ENCODE peak calls at places on chromosomes 11 and 22, in five cellular contexts. U, C, Q, O and N are unnamed samples.

GRCh38 chr22:22941831-22942510 is 54.4 kb downstream of the IGLL5 start:
- DNase-seq in U (no peak), C (peak), Q (no peak), O (no peak), N (no peak)

GRCh38 chr11:119352857-119353260 is 6.4 kb upstream of the MFRP start:
- DNase-seq in U (peak), C (peak), Q (peak), O (peak), N (no peak)

GRCh38 chr22:16965560-16965959 is 42.5 kb downstream of the GAB4 start:
- DNase-seq in U (no peak), C (no peak), Q (no peak), O (peak), N (no peak)

GRCh38 chr11:69000831-69001245 is 12.2 kb downstream of the MRGPRF start:
- DNase-seq in U (no peak), C (no peak), Q (peak), O (peak), N (peak)

GRCh38 chr11:70398834-70399680 is 728 bp downstream of the CTTN start:
- DNase-seq in U (no peak), C (peak), Q (peak), O (no peak), N (no peak)

GRCh38 chr11:326842-327580 is 6.4 kb upstream of the IFITM3 start:
- DNase-seq in U (no peak), C (peak), Q (peak), O (peak), N (no peak)

GRCh38 chr22:29213481-29213880 is 7.8 kb downstream of the EMID1 start:
- DNase-seq in U (no peak), C (no peak), Q (no peak), O (no peak), N (no peak)

GRCh38 chr11:1763336-1763795 is 361 bp downstream of the CTSD start:
- DNase-seq in U (no peak), C (no peak), Q (peak), O (peak), N (no peak)

GRCh38 chr11:14065153-14065552 is 102.6 kb downstream of the SPON1 start:
- DNase-seq in U (no peak), C (no peak), Q (no peak), O (no peak), N (no peak)

GRCh38 chr11:102309621-102310541 is 7.4 kb upstream of the BIRC3 start:
- DNase-seq in U (no peak), C (no peak), Q (no peak), O (no peak), N (no peak)

GRCh38 chr22:31102441-31103081 is 4.8 kb downstream of the SELENOM start:
- DNase-seq in U (peak), C (peak), Q (peak), O (peak), N (peak)

GRCh38 chr11:27497284-27497866 is 9.2 kb downstream of the LIN7C start:
- DNase-seq in U (no peak), C (no peak), Q (no peak), O (no peak), N (peak)

GRCh38 chr11:16000065-16000464 is 356.3 kb downstream of the SOX6 start:
- DNase-seq in U (no peak), C (no peak), Q (no peak), O (no peak), N (peak)

GRCh38 chr22:29520851-29521250 is 32.7 kb downstream of the THOC5 start:
- DNase-seq in U (no peak), C (no peak), Q (peak), O (no peak), N (peak)

GRCh38 chr11:94781822-94782221 is 13.7 kb downstream of the AMOTL1 start:
- DNase-seq in U (no peak), C (no peak), Q (no peak), O (no peak), N (peak)

GRCh38 chr11:77064648-77065217 is 2.0 kb upstream of the CAPN5 start:
- DNase-seq in U (no peak), C (no peak), Q (peak), O (peak), N (no peak)

GRCh38 chr11:103601230-103601846 is 435.1 kb upstream of the DDI1 start:
- DNase-seq in U (peak), C (peak), Q (peak), O (no peak), N (peak)

GRCh38 chr11:1780700-1781592 is 17.2 kb upstream of the CTSD start:
- DNase-seq in U (no peak), C (no peak), Q (no peak), O (peak), N (no peak)

GRCh38 chr11:2150206-2150847 is 10.7 kb downstream of the INS start:
- DNase-seq in U (no peak), C (no peak), Q (no peak), O (no peak), N (peak)

GRCh38 chr22:24925586-24926427 is 20.7 kb downstream of the LHFPL7 start:
- DNase-seq in U (no peak), C (no peak), Q (no peak), O (no peak), N (no peak)

GRCh38 chr11:32827276-32827675 is 2.5 kb upstream of the PRRG4 start:
- DNase-seq in U (no peak), C (no peak), Q (no peak), O (no peak), N (no peak)

GRCh38 chr11:128447233-128447632 is 140.1 kb downstream of the ETS1 start:
- DNase-seq in U (no peak), C (no peak), Q (no peak), O (no peak), N (no peak)

GRCh38 chr11:125807909-125808308 is 20.0 kb downstream of the PATE3 start:
- DNase-seq in U (no peak), C (no peak), Q (no peak), O (no peak), N (no peak)

GRCh38 chr11:65780770-65781151 is at the start of gene AP5B1:
- DNase-seq in U (peak), C (peak), Q (peak), O (peak), N (peak)

GRCh38 chr11:117223741-117224685 is 7.9 kb downstream of the PCSK7 start:
- DNase-seq in U (no peak), C (peak), Q (peak), O (peak), N (no peak)

GRCh38 chr11:128323381-128323780 is 264.0 kb downstream of the ETS1 start:
- DNase-seq in U (peak), C (no peak), Q (no peak), O (no peak), N (peak)

GRCh38 chr11:15342163-15342562 is 227.4 kb downstream of the INSC start:
- DNase-seq in U (no peak), C (no peak), Q (no peak), O (no peak), N (no peak)

DNA sequence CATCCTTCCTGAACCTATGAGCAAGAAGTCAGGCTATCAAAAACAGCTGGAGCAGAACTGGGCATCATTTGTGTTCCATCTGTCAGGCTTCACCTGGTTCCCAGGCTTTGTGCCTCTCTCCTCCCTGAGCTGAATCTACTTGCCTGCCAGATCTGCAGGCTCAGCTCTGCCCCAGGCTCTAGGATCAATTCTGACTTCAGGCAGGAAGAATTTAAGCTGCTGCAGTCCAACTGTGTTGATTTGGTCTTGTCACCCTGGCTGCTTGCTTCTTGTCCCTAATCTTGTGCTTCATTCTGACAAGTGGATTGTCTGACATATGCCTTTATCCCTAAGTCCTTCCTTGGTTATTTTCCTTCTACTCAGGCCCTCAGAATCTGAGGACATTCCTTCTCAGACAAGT is 31.6 kb upstream of the CADM1 start:
- DNase-seq in U (peak), C (no peak), Q (no peak), O (no peak), N (no peak)
- TF ChIP-seq CTCF in U (no peak), C (no peak), Q (no peak), O (no peak), N (no peak)

GRCh38 chr22:18022851-18023250 is 1.5 kb downstream of the MICAL3 start:
- DNase-seq in U (no peak), C (no peak), Q (no peak), O (no peak), N (no peak)

GRCh38 chr22:18024956-18025720 is 777 bp upstream of the MICAL3 start:
- DNase-seq in U (peak), C (no peak), Q (no peak), O (no peak), N (no peak)

GRCh38 chr22:18021431-18021830 is 2.9 kb downstream of the MICAL3 start:
- DNase-seq in U (no peak), C (no peak), Q (no peak), O (no peak), N (no peak)

GRCh38 chr22:18024276-18024939 is at the start of gene MICAL3:
- DNase-seq in U (peak), C (peak), Q (peak), O (peak), N (peak)

DNA sequence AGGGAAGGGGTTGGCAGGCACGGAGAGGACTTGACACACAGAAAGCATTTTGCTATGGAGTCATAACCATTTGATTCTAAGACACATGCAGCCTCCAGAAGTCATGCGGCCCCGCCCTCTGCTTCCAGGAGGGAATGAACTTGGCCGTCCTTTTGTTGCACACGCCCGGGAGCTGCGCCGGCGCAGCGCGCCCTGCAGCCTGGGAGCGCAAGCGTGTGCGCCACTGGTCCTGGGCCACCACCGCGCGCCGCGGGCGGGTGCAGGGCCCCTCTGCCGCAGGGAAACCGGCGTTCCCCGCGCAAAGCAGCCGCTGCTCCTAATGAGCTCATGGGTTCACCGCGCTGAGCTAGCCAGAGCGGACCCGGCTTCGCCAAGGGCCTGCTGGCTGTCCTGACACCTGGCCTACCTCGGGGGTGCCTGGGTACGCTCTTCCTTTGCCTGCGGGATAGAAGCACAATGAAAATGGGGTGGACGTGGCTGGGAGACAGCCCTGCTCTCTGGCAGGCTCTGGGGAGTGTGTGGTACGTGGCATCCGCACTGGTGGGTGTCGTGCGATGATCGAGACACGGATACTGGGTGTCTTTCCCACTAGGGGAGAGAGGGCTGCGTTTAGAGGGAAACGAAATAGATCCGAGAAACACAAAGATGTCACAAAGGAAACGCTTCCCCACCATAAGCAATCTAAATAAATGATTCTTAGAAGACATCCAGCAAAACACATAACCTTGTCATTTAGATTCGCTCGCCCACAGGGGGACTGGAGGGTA is 669 bp downstream of the MICAL3 start:
- DNase-seq in U (peak), C (peak), Q (peak), O (peak), N (peak)
- TF ChIP-seq CTCF in U (peak), C (no peak), Q (no peak), O (peak), N (no peak)

DNA sequence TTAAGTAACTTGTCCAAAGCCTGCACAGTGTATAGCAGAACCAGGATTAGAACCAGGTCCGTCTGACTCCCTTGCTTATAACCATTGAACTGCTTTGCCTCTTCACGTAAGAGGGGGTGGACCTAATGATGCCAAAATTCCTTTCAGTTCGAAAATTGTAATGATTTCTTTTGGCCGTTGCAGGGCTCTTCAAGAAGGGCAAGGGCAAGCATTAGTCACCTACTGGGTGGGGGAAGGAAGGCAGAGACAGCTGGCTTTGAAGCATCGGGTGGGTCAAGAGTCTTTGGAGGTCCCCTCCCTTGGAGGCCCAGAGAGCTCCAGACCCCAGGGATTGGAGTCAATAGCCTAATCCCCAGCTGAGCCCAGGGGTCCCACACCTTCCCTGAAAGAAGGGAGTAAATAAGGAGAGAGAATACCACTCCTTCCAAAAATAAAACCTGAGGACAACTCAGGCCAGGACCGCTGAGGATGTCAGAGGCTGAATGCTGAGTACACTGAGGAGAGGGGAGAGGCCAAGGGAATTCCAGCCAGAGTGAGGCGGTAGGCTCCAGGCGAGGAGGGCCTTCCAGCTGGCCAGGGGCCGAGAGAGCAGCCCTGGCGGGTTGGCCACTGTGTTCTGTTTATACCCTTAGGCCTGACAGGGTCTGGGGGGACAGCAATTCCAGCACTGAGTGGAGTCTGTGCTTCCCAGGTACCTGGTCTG is 14.1 kb downstream of the CREB3L1 start:
- DNase-seq in U (no peak), C (no peak), Q (peak), O (peak), N (peak)
- TF ChIP-seq CTCF in U (no peak), C (no peak), Q (no peak), O (no peak), N (no peak)

GRCh38 chr11:64100345-64100744 is 64.6 kb downstream of the FLRT1 start:
- DNase-seq in U (no peak), C (no peak), Q (no peak), O (no peak), N (no peak)
- TF ChIP-seq CTCF in U (peak), C (no peak), Q (no peak), O (no peak), N (peak)

GRCh38 chr22:19371893-19372292 is 59.6 kb downstream of the HIRA start:
- DNase-seq in U (no peak), C (no peak), Q (no peak), O (no peak), N (no peak)

GRCh38 chr22:19373450-19373849 is 58.1 kb downstream of the HIRA start:
- DNase-seq in U (no peak), C (no peak), Q (no peak), O (no peak), N (no peak)

GRCh38 chr22:19368876-19369275 is 62.7 kb downstream of the HIRA start:
- DNase-seq in U (no peak), C (no peak), Q (no peak), O (no peak), N (no peak)

DNA sequence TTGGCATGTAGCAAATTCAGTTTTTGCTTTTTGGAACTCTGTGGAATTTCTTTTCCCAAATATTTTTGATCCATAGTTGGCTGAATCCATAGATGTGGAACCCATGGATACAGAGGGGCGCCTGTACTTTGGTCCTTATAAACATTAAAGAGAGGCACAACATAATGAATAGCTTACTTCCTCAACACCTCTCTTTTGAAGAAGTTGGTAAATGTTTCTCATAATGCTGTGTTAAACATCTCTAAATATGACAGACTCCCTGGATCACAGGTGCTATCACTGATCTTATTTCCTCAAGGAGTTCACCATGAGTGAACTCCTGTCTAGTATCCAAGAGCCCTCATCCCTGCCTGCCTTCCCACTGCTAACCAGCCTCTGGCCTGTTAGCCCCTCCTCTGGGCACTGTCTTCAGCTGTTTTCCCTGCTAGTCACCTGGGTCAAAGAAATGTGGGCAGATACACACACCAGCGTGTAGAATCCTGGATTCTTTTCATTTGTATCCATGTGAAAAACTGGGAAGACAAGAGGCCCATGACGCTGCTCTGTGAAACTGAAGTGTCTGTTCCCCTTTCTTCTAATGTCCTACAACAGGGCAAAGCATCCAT is 63.7 kb downstream of the HIRA start:
- DNase-seq in U (no peak), C (no peak), Q (no peak), O (no peak), N (no peak)
- TF ChIP-seq CTCF in U (no peak), C (no peak), Q (no peak), O (no peak), N (no peak)